ENCODE peak calls at places on chromosome 14, in seven cellular contexts. V, S, O, J, A, R and T are unnamed samples.

GRCh38 chr14:71661441-71661840 is 270.8 kb upstream of the RGS6 start:
- DNase-seq in V (no peak), S (no peak), O (no peak), J (no peak), A (no peak), R (no peak), T (no peak)

GRCh38 chr14:49991491-49991890 is 98.6 kb downstream of the ARF6 start:
- DNase-seq in V (no peak), S (no peak), O (no peak), J (no peak), A (no peak), R (no peak), T (no peak)

GRCh38 chr14:61213116-61213720 is 67.9 kb downstream of the TMEM30B start:
- DNase-seq in V (no peak), S (peak), O (peak), J (peak), A (no peak), R (peak), T (no peak)

GRCh38 chr14:76497550-76498484 is 121.9 kb downstream of the ESRRB start:
- DNase-seq in V (no peak), S (no peak), O (no peak), J (no peak), A (no peak), R (no peak), T (no peak)

GRCh38 chr14:78902010-78902623 is 731.9 kb downstream of the NRXN3 start:
- DNase-seq in V (peak), S (peak), O (peak), J (peak), A (peak), R (peak), T (no peak)

GRCh38 chr14:62674833-62675232 is 370.4 kb downstream of the KCNH5 start:
- DNase-seq in V (peak), S (no peak), O (no peak), J (no peak), A (no peak), R (no peak), T (no peak)

GRCh38 chr14:60654303-60654925 is 5.1 kb upstream of the SIX1 start:
- DNase-seq in V (no peak), S (peak), O (no peak), J (peak), A (no peak), R (no peak), T (no peak)

GRCh38 chr14:89027097-89027740 is 202.8 kb downstream of the TTC8 start:
- DNase-seq in V (peak), S (peak), O (peak), J (peak), A (no peak), R (peak), T (peak)

GRCh38 chr14:31024042-31024480 is 1.4 kb upstream of the AP4S1 start:
- DNase-seq in V (no peak), S (no peak), O (no peak), J (no peak), A (no peak), R (peak), T (no peak)

GRCh38 chr14:101209594-101209993 is 306.1 kb upstream of the RTL1 start:
- DNase-seq in V (no peak), S (no peak), O (peak), J (no peak), A (no peak), R (no peak), T (no peak)

GRCh38 chr14:71321556-71322315 is 414.5 kb downstream of the PCNX1 start:
- DNase-seq in V (peak), S (peak), O (peak), J (peak), A (peak), R (peak), T (no peak)

GRCh38 chr14:105797546-105797945 is 271.2 kb downstream of the TMEM121 start:
- DNase-seq in V (no peak), S (no peak), O (no peak), J (no peak), A (no peak), R (no peak), T (no peak)

GRCh38 chr14:52142504-52142903 is 73.6 kb upstream of the NID2 start:
- DNase-seq in V (no peak), S (no peak), O (no peak), J (no peak), A (no peak), R (no peak), T (no peak)

GRCh38 chr14:54730156-54730961 is 163.4 kb downstream of the SAMD4A start:
- DNase-seq in V (no peak), S (peak), O (peak), J (peak), A (peak), R (peak), T (peak)

GRCh38 chr14:99910337-99911268 is 117.4 kb downstream of the EML1 start:
- DNase-seq in V (no peak), S (peak), O (peak), J (peak), A (peak), R (peak), T (peak)

GRCh38 chr14:71551291-71551955 is 380.8 kb upstream of the RGS6 start:
- DNase-seq in V (no peak), S (peak), O (peak), J (peak), A (no peak), R (no peak), T (no peak)

GRCh38 chr14:104181761-104182530 is 43.6 kb downstream of the KIF26A start:
- DNase-seq in V (no peak), S (no peak), O (no peak), J (no peak), A (no peak), R (no peak), T (no peak)

GRCh38 chr14:89445252-89445973 is 28.4 kb upstream of the FOXN3 start:
- DNase-seq in V (no peak), S (no peak), O (no peak), J (peak), A (no peak), R (no peak), T (no peak)

GRCh38 chr14:91548145-91548544 is 38.0 kb upstream of the PPP4R3A start:
- DNase-seq in V (no peak), S (no peak), O (no peak), J (no peak), A (no peak), R (no peak), T (no peak)

GRCh38 chr14:85731198-85731597 is 201.3 kb downstream of the FLRT2 start:
- DNase-seq in V (no peak), S (peak), O (peak), J (peak), A (peak), R (peak), T (no peak)

GRCh38 chr14:69398818-69399210 is 322 bp downstream of the SLC39A9 start:
- DNase-seq in V (no peak), S (no peak), O (no peak), J (no peak), A (no peak), R (no peak), T (no peak)
- TF ChIP-seq CTCF in V (no peak), S (no peak), O (no peak), J (no peak), A (no peak), R (no peak), T (no peak)

DNA sequence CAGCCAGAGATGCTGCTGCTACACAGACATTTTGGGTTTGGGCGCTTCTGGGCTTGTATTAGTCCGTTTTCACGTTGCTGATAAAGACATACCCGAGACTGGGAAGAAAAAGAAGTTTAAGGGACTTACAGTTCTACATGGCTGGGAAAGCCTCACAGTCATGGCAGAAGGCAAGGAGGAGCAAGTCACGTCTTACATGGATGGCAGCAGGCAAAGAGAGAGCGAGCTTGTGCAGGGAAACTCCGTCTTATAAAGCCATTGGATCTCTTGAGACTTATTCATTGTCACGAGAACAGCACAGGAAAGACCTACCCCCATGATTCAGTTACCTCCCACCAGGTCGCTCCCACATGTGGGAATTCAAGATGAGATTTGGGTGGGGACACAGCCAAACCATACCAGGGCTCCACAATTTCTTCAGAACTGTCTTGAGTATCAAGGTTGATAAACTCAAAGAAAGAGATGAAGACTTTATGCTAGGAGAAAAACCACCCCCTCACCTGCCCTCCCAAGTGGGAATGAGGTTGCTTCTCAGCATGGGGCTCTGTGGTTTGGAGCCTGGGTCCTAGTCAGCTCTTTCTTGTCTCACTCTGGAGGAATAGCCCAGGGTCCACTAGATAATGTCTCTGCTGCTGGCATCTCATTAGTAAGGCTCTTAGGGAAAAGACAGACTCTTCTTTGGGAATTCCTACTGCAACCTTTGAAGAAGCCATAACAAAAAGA is 200.3 kb downstream of the PELI2 start:
- DNase-seq in V (no peak), S (no peak), O (no peak), J (no peak), A (no peak), R (no peak), T (no peak)
- TF ChIP-seq CTCF in V (no peak), S (no peak), O (no peak), J (no peak), A (no peak), R (no peak), T (no peak)

DNA sequence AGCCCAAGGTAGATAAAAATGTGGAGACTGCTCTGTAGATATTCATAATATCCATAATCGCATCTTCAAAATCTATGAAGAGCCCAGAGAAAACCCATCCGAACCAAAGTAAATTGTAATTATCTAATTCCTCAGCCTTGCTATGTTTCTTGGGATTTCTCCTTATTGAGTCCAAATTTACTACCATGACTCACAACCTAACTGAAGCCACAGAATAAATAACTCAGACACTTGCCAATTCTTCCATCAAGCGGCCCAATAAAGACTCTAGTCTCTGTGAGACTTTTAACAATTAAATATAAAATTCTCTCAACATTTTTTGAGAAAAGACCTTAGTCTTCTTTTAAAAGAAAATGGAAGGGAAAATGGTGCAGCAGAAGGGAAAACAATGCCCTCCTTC is 409.8 kb downstream of the DAD1 start:
- DNase-seq in V (no peak), S (no peak), O (no peak), J (peak), A (no peak), R (no peak), T (no peak)
- TF ChIP-seq CTCF in V (no peak), S (no peak), O (no peak), J (no peak), A (no peak), R (no peak), T (no peak)

GRCh38 chr14:56199095-56199975 is 81.1 kb downstream of the PELI2 start:
- DNase-seq in V (peak), S (peak), O (peak), J (peak), A (peak), R (peak), T (peak)

GRCh38 chr14:56196274-56196673 is 78.1 kb downstream of the PELI2 start:
- DNase-seq in V (no peak), S (peak), O (peak), J (peak), A (no peak), R (peak), T (no peak)

GRCh38 chr14:56197150-56197549 is 78.9 kb downstream of the PELI2 start:
- DNase-seq in V (no peak), S (no peak), O (no peak), J (no peak), A (no peak), R (no peak), T (peak)

GRCh38 chr14:56199976-56200577 is 81.9 kb downstream of the PELI2 start:
- DNase-seq in V (no peak), S (no peak), O (peak), J (peak), A (no peak), R (peak), T (no peak)

DNA sequence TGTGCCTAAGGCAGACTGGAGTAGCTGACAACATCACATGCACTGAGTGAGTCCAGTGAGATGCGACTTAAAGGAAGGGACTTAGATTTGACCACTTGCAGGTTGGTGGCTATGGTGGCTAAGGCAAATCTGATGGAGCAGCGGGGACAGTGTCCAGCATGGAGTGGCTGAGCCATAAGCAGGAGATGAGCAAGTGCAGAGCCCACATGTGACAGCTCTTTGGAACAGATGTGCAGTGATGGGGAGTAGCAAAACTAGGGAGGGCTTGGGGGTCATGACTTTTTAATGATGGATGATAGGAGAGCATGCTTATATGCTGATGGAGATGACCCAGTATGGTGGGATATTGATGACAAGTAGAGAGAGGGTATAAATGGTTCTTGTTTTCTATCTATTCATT is 80.2 kb downstream of the PELI2 start:
- DNase-seq in V (no peak), S (no peak), O (no peak), J (no peak), A (no peak), R (no peak), T (peak)
- TF ChIP-seq CTCF in V (no peak), S (no peak), O (no peak), J (no peak), A (no peak), R (no peak), T (no peak)

GRCh38 chr14:67420102-67420739 is 8.3 kb upstream of the PLEK2 start:
- DNase-seq in V (no peak), S (no peak), O (no peak), J (no peak), A (no peak), R (no peak), T (no peak)
- TF ChIP-seq CTCF in V (no peak), S (peak), O (peak), J (peak), A (peak), R (peak), T (no peak)

GRCh38 chr14:27672047-27672446 is 1074.2 kb upstream of the NOVA1 start:
- DNase-seq in V (no peak), S (no peak), O (no peak), J (no peak), A (no peak), R (peak), T (no peak)
- TF ChIP-seq CTCF in V (no peak), S (no peak), O (no peak), J (no peak), A (no peak), R (no peak), T (no peak)

DNA sequence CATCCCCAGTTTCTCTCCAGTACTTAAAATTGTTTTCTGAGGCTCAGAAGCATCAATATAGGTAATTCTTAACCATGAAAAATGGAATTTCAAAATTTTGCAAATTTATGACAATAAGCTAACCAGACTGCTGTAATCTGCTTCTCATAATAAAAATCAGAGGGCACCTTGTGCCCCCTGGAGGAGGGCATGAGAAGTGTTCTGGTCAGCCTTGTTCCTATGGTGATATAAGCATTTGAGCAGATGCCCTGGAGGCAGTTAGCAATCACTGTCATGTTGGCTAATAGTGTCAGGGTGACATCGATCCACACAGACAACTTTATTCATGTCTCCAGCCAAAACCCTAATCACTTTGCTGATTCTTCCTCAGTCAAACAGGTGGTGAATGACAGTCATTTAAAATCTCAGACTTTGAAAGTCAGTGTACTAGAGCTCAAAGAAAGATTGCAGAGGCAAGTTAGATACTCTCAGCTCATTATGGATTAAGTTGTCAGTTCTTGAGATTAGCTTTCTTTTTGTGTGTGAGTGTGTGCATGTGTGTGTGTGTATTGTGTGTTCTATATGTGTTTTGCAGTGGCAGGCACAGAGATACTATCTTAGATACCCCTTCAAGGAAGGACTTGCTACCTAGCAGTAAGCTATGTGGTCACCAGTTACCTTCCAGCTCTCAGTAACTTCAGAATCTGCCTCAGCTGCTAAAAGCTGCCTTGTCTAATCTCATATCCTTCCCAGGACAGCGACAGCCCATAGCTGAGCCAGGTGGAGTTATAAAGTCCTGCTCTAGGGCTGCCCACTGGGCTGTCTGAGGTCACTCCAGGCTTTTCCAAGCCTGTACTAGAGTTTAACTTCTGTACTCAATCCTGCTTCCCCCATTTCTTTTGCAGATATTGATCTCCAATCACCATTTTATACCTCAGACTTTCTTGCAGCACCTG is 942.8 kb downstream of the GALC start:
- DNase-seq in V (no peak), S (peak), O (peak), J (peak), A (peak), R (peak), T (no peak)
- TF ChIP-seq CTCF in V (no peak), S (peak), O (peak), J (peak), A (peak), R (peak), T (peak)

GRCh38 chr14:24315807-24316596 is 4.7 kb downstream of the LTB4R start:
- DNase-seq in V (peak), S (no peak), O (no peak), J (no peak), A (no peak), R (no peak), T (no peak)
- TF ChIP-seq CTCF in V (peak), S (no peak), O (no peak), J (peak), A (peak), R (no peak), T (no peak)

GRCh38 chr14:45287609-45288008 is 34.6 kb upstream of the MIS18BP1 start:
- DNase-seq in V (no peak), S (no peak), O (peak), J (no peak), A (no peak), R (no peak), T (no peak)

GRCh38 chr14:45290547-45290946 is 37.5 kb upstream of the MIS18BP1 start:
- DNase-seq in V (no peak), S (no peak), O (no peak), J (no peak), A (no peak), R (no peak), T (no peak)

DNA sequence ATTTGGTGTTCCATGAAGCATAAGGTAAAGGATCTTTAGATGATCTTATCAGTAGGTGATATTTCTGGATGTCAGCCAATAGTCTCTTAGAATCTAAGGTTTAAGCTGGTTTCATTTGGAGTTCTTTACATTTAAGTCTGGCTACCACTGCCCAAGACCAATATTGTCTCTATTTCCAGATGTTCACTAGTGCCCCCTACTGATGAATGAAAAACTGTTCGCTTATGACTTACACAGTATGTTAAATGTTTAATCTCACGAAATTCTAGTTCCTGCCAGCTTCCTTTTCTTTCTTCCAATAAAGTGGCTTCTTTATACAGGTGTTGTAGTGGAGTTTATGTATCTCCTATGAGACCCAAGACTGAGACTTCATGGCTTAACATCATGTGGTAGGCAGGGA is 31.8 kb upstream of the MIS18BP1 start:
- DNase-seq in V (no peak), S (no peak), O (peak), J (no peak), A (no peak), R (no peak), T (no peak)
- TF ChIP-seq CTCF in V (no peak), S (no peak), O (peak), J (no peak), A (no peak), R (no peak), T (no peak)